ENCODE peak calls at places on chromosome 18, in five cellular contexts. I is heart left ventricle; M is IMR-90; O is cerebellar cortex; P is stimulated activated CD8-positive, alpha-beta memory T cell treated with anti-CD3 and anti-CD28 coated beads, Interleukin-12 subunit alpha, Interleukin-12 subunit beta, amount 100 ng/mL, for 4 hours. D is an unnamed sample.

GRCh38 chr18:3447035-3447894 is 2.7 kb upstream of the TGIF1 start:
- DNase-seq in I (peak), M (peak), O (no peak), P (peak), D (no peak)

GRCh38 chr18:31303771-31304170 is 14.2 kb upstream of the DSG1 start:
- DNase-seq in I (no peak), M (peak), O (no peak), P (no peak), D (no peak)

GRCh38 chr18:22459491-22459890 is 41.8 kb upstream of the CTAGE1 start:
- DNase-seq in I (no peak), M (no peak), O (no peak), P (no peak), D (no peak)

GRCh38 chr18:22471546-22472131 is 53.9 kb upstream of the CTAGE1 start:
- DNase-seq in I (peak), M (peak), O (no peak), P (no peak), D (no peak)

GRCh38 chr18:12786669-12787068 is 83.8 kb downstream of the PSMG2 start:
- DNase-seq in I (no peak), M (no peak), O (no peak), P (no peak), D (no peak)

GRCh38 chr18:79348066-79348465 is 47.7 kb upstream of the NFATC1 start:
- DNase-seq in I (no peak), M (peak), O (no peak), P (no peak), D (no peak)

GRCh38 chr18:57655740-57656139 is 34.1 kb upstream of the NARS1 start:
- DNase-seq in I (no peak), M (no peak), O (no peak), P (no peak), D (no peak)

GRCh38 chr18:39938678-39939077 is 2016.4 kb upstream of the PIK3C3 start:
- DNase-seq in I (no peak), M (no peak), O (peak), P (no peak), D (no peak)

GRCh38 chr18:42474577-42474976 is 519.5 kb downstream of the PIK3C3 start:
- DNase-seq in I (no peak), M (no peak), O (no peak), P (no peak), D (no peak)

GRCh38 chr18:63395503-63395902 is 26.8 kb downstream of the VPS4B start:
- DNase-seq in I (no peak), M (no peak), O (no peak), P (no peak), D (no peak)

GRCh38 chr18:28114472-28114871 is 62.5 kb downstream of the CDH2 start:
- DNase-seq in I (no peak), M (peak), O (no peak), P (no peak), D (no peak)

GRCh38 chr18:6773777-6774176 is 44.3 kb downstream of the ARHGAP28 start:
- DNase-seq in I (no peak), M (no peak), O (no peak), P (no peak), D (no peak)

GRCh38 chr18:22913861-22914260 is 19.3 kb upstream of the RBBP8 start:
- DNase-seq in I (no peak), M (no peak), O (no peak), P (no peak), D (no peak)

GRCh38 chr18:9434240-9434701 is 41.0 kb upstream of the RALBP1 start:
- DNase-seq in I (no peak), M (no peak), O (no peak), P (no peak), D (no peak)

GRCh38 chr18:12750076-12750707 is 47.4 kb downstream of the PSMG2 start:
- DNase-seq in I (no peak), M (no peak), O (no peak), P (no peak), D (no peak)

GRCh38 chr18:58590827-58591226 is 38.1 kb downstream of the ALPK2 start:
- DNase-seq in I (no peak), M (no peak), O (no peak), P (no peak), D (no peak)

GRCh38 chr18:23071285-23071684 is 64.0 kb upstream of the CABLES1 start:
- DNase-seq in I (peak), M (peak), O (no peak), P (peak), D (peak)

D was measured in HFF-Myc.